ENCODE peak calls at places on chromosome 6, in four cellular contexts. One of them, this sample, is unnamed.

GRCh38 chr6:64817525-64817924 is 889.5 kb downstream of the EYS start:
- DNase-seq in heart right ventricle: no peak
- DNase-seq in NCI-H1105 treated with DMSO at 0.1 percent for 48 hours: no peak
- DNase-seq in HTR-8/SVneo: no peak
- DNase-seq in this sample: no peak

GRCh38 chr6:108803982-108804490 is 44.2 kb upstream of the ARMC2 start:
- DNase-seq in HTR-8/SVneo: no peak
- DNase-seq in heart right ventricle: no peak
- DNase-seq in NCI-H1105 treated with DMSO at 0.1 percent for 48 hours: no peak
- DNase-seq in this sample: no peak

GRCh38 chr6:41306187-41306854 is 19.8 kb upstream of the TREM1 start:
- DNase-seq in NCI-H1105 treated with DMSO at 0.1 percent for 48 hours: peak
- DNase-seq in HTR-8/SVneo: peak
- DNase-seq in heart right ventricle: no peak
- DNase-seq in this sample: no peak

GRCh38 chr6:105851181-105851580 is 235.0 kb upstream of the PRDM1 start:
- DNase-seq in heart right ventricle: no peak
- DNase-seq in NCI-H1105 treated with DMSO at 0.1 percent for 48 hours: no peak
- DNase-seq in HTR-8/SVneo: no peak
- DNase-seq in this sample: no peak

GRCh38 chr6:129353067-129353466 is 356.9 kb downstream of the ARHGAP18 start:
- DNase-seq in NCI-H1105 treated with DMSO at 0.1 percent for 48 hours: no peak
- DNase-seq in heart right ventricle: peak
- DNase-seq in HTR-8/SVneo: no peak
- DNase-seq in this sample: no peak

GRCh38 chr6:112241820-112242443 is 12.4 kb downstream of the LAMA4 start:
- DNase-seq in NCI-H1105 treated with DMSO at 0.1 percent for 48 hours: no peak
- DNase-seq in HTR-8/SVneo: no peak
- DNase-seq in heart right ventricle: no peak
- DNase-seq in this sample: no peak

GRCh38 chr6:23349521-23350147 is 776.4 kb upstream of the NRSN1 start:
- DNase-seq in HTR-8/SVneo: peak
- DNase-seq in NCI-H1105 treated with DMSO at 0.1 percent for 48 hours: peak
- DNase-seq in heart right ventricle: no peak
- DNase-seq in this sample: no peak

GRCh38 chr6:151026021-151026663 is 160.6 kb downstream of the MTHFD1L start:
- DNase-seq in HTR-8/SVneo: no peak
- DNase-seq in NCI-H1105 treated with DMSO at 0.1 percent for 48 hours: no peak
- DNase-seq in heart right ventricle: no peak
- DNase-seq in this sample: no peak

GRCh38 chr6:11714116-11714797 is 64.3 kb downstream of the ADTRP start:
- DNase-seq in heart right ventricle: no peak
- DNase-seq in HTR-8/SVneo: no peak
- DNase-seq in NCI-H1105 treated with DMSO at 0.1 percent for 48 hours: no peak
- DNase-seq in this sample: no peak

GRCh38 chr6:12848969-12849368 is 132.4 kb downstream of the PHACTR1 start:
- DNase-seq in heart right ventricle: no peak
- DNase-seq in NCI-H1105 treated with DMSO at 0.1 percent for 48 hours: no peak
- DNase-seq in HTR-8/SVneo: no peak
- DNase-seq in this sample: no peak

GRCh38 chr6:143223895-143224294 is 163.2 kb downstream of the AIG1 start:
- DNase-seq in heart right ventricle: peak
- DNase-seq in NCI-H1105 treated with DMSO at 0.1 percent for 48 hours: no peak
- DNase-seq in HTR-8/SVneo: no peak
- DNase-seq in this sample: no peak

GRCh38 chr6:136526937-136527336 is 23.3 kb downstream of the MAP7 start:
- DNase-seq in HTR-8/SVneo: no peak
- DNase-seq in NCI-H1105 treated with DMSO at 0.1 percent for 48 hours: no peak
- DNase-seq in heart right ventricle: no peak
- DNase-seq in this sample: no peak

GRCh38 chr6:117506180-117506835 is 23.8 kb downstream of the DCBLD1 start:
- DNase-seq in NCI-H1105 treated with DMSO at 0.1 percent for 48 hours: no peak
- DNase-seq in heart right ventricle: no peak
- DNase-seq in HTR-8/SVneo: no peak
- DNase-seq in this sample: no peak

GRCh38 chr6:149150999-149151398 is 166.5 kb upstream of the TAB2 start:
- DNase-seq in NCI-H1105 treated with DMSO at 0.1 percent for 48 hours: no peak
- DNase-seq in heart right ventricle: no peak
- DNase-seq in HTR-8/SVneo: no peak
- DNase-seq in this sample: no peak

GRCh38 chr6:167855825-167856425 is 29.2 kb downstream of the AFDN start:
- DNase-seq in heart right ventricle: no peak
- DNase-seq in NCI-H1105 treated with DMSO at 0.1 percent for 48 hours: no peak
- DNase-seq in HTR-8/SVneo: peak
- DNase-seq in this sample: no peak

GRCh38 chr6:166999145-166999844 is at the start of gene CEP43:
- DNase-seq in heart right ventricle: peak
- DNase-seq in NCI-H1105 treated with DMSO at 0.1 percent for 48 hours: peak
- DNase-seq in HTR-8/SVneo: peak
- DNase-seq in this sample: peak

This sample was measured in DMS79.